ENCODE peak calls at places on chromosomes 4 and X, in nine cellular contexts. O, E, W, M, U, C, B, Q and T are unnamed samples.

GRCh38 chrX:102746134-102746584 is 25.6 kb downstream of the GPRASP3 start:
- DNase-seq in E (no peak), Q (no peak), M (peak; percentile 15), O (no peak), B (no peak), U (peak; percentile 11), C (no peak), W (peak; percentile 57), T (peak; percentile 45)

GRCh38 chrX:19825271-19825670 is 62.1 kb downstream of the SH3KBP1 start:
- DNase-seq in E (no peak), O (no peak), Q (no peak), U (no peak), W (no peak), B (no peak), M (no peak), C (no peak), T (no peak)

GRCh38 chr4:30434656-30435055 is 285.5 kb upstream of the PCDH7 start:
- DNase-seq in E (no peak), C (no peak), W (no peak), B (no peak), U (no peak), O (no peak), Q (no peak), M (no peak), T (no peak)

GRCh38 chrX:38426785-38427184 is 74.4 kb downstream of the OTC start:
- DNase-seq in U (no peak), O (peak; percentile 12), W (no peak), M (no peak), E (no peak), Q (no peak), B (no peak), C (no peak), T (peak; percentile 15)

GRCh38 chr4:89253306-89253705 is 54.3 kb downstream of the GPRIN3 start:
- DNase-seq in E (no peak), Q (peak; percentile 43), O (no peak), B (no peak), U (no peak), W (no peak), M (no peak), C (no peak), T (no peak)

GRCh38 chrX:153371256-153371655 is 29.9 kb downstream of the PNMA6E start:
- DNase-seq in C (no peak), Q (no peak), W (no peak), E (no peak), O (no peak), B (no peak), M (no peak), U (no peak), T (no peak)

GRCh38 chr4:108010167-108010566 is 20.5 kb downstream of the HADH start:
- DNase-seq in C (no peak), U (no peak), O (no peak), W (no peak), M (no peak), Q (no peak), E (no peak), B (no peak), T (no peak)

GRCh38 chr4:42412251-42412650 is 15.0 kb downstream of the SHISA3 start:
- DNase-seq in W (no peak), O (no peak), Q (no peak), M (no peak), B (no peak), E (no peak), C (no peak), U (no peak), T (peak; percentile 95)

GRCh38 chr4:146647615-146648383 is 9.1 kb downstream of the POU4F2 start:
- DNase-seq in M (no peak), Q (no peak), B (no peak), W (peak; percentile 64), E (no peak), U (no peak), O (no peak), C (no peak), T (peak; percentile 43)

GRCh38 chrX:111498538-111499103 is 12.8 kb upstream of the SERTM2 start:
- DNase-seq in O (no peak), C (no peak), W (no peak), B (no peak), M (no peak), Q (no peak), E (no peak), U (no peak), T (no peak)

GRCh38 chrX:105837227-105837626 is 14.9 kb downstream of the NRK start:
- DNase-seq in O (no peak), Q (no peak), C (no peak), U (peak; percentile 26), W (no peak), E (no peak), B (no peak), M (peak; percentile 14), T (peak; percentile 46)

GRCh38 chr4:1784789-1785591 is 8.1 kb upstream of the FGFR3 start:
- DNase-seq in U (no peak), C (no peak), B (no peak), Q (no peak), E (no peak), O (no peak), M (no peak), W (no peak), T (peak; percentile 18)

GRCh38 chrX:133745361-133745760 is 240.0 kb downstream of the GPC3 start:
- DNase-seq in W (no peak), B (no peak), U (no peak), M (no peak), O (no peak), Q (no peak), E (no peak), C (no peak), T (no peak)

GRCh38 chr4:85747871-85748491 is 273.0 kb downstream of the ARHGAP24 start:
- DNase-seq in M (peak; percentile 26), U (peak; percentile 39), O (peak; percentile 75), B (peak; percentile 65), Q (peak; percentile 63), W (peak; percentile 66), E (peak; percentile 41), C (no peak), T (peak; percentile 82)

GRCh38 chr4:5708171-5708828 is at the start of gene EVC2:
- DNase-seq in O (no peak), B (no peak), U (peak; percentile 44), W (peak; percentile 79), C (no peak), Q (no peak), E (peak; percentile 44), M (peak; percentile 44), T (peak; percentile 54)

GRCh38 chr4:60805500-60806313 is 394.4 kb upstream of the ADGRL3 start:
- DNase-seq in C (no peak), U (no peak), B (no peak), O (no peak), E (peak; percentile 21), M (no peak), Q (peak; percentile 27), W (no peak), T (peak; percentile 55)

GRCh38 chrX:148588649-148589310 is 88.4 kb downstream of the AFF2 start:
- DNase-seq in O (no peak), B (no peak), M (no peak), U (no peak), Q (no peak), E (no peak), W (no peak), C (no peak), T (no peak)

GRCh38 chrX:73758253-73758652 is 195.3 kb downstream of the CHIC1 start:
- DNase-seq in U (no peak), W (no peak), C (no peak), Q (no peak), O (no peak), M (no peak), B (no peak), E (no peak), T (no peak)